ENCODE peak calls at places on chromosomes 11 and 22, in four cellular contexts. One of them, this sample, is unnamed.
A peak's percentile ranks its signal among the peaks of the same experiment; 100 is the strongest.

GRCh38 chr11:76666408-76666807 is 4.1 kb downstream of the LRRC32 start:
- DNase-seq in stimulated activated CD4-positive, alpha-beta T cell treated with anti-CD3 and anti-CD28 coated beads, Interleukin-4, amount 100 ng/mL, for 48 hours: no peak
- DNase-seq in iris pigment epithelial cell: peak; percentile 55
- DNase-seq in neural progenitor cell: peak; percentile 74
- DNase-seq in this sample: no peak

GRCh38 chr11:15223318-15223717 is 108.6 kb downstream of the INSC start:
- DNase-seq in stimulated activated CD4-positive, alpha-beta T cell treated with anti-CD3 and anti-CD28 coated beads, Interleukin-4, amount 100 ng/mL, for 48 hours: no peak
- DNase-seq in iris pigment epithelial cell: peak; percentile 20
- DNase-seq in neural progenitor cell: no peak
- DNase-seq in this sample: no peak

GRCh38 chr11:73551697-73552096 is 46.2 kb downstream of the FAM168A start:
- DNase-seq in neural progenitor cell: no peak
- DNase-seq in stimulated activated CD4-positive, alpha-beta T cell treated with anti-CD3 and anti-CD28 coated beads, Interleukin-4, amount 100 ng/mL, for 48 hours: no peak
- DNase-seq in iris pigment epithelial cell: no peak
- DNase-seq in this sample: no peak

GRCh38 chr11:110531056-110531756 is 101.5 kb downstream of the FDX1 start:
- DNase-seq in iris pigment epithelial cell: no peak
- DNase-seq in neural progenitor cell: no peak
- DNase-seq in stimulated activated CD4-positive, alpha-beta T cell treated with anti-CD3 and anti-CD28 coated beads, Interleukin-4, amount 100 ng/mL, for 48 hours: no peak
- DNase-seq in this sample: no peak

GRCh38 chr11:6864436-6864835 is 1.6 kb downstream of the OR10A2 start:
- DNase-seq in neural progenitor cell: no peak
- DNase-seq in iris pigment epithelial cell: peak; percentile 42
- DNase-seq in stimulated activated CD4-positive, alpha-beta T cell treated with anti-CD3 and anti-CD28 coated beads, Interleukin-4, amount 100 ng/mL, for 48 hours: no peak
- DNase-seq in this sample: no peak

GRCh38 chr11:17439316-17439782 is 37.3 kb downstream of the ABCC8 start:
- DNase-seq in iris pigment epithelial cell: no peak
- DNase-seq in stimulated activated CD4-positive, alpha-beta T cell treated with anti-CD3 and anti-CD28 coated beads, Interleukin-4, amount 100 ng/mL, for 48 hours: no peak
- DNase-seq in neural progenitor cell: no peak
- DNase-seq in this sample: no peak

GRCh38 chr11:120132645-120133185 is 5.2 kb downstream of the TRIM29 start:
- DNase-seq in neural progenitor cell: no peak
- DNase-seq in stimulated activated CD4-positive, alpha-beta T cell treated with anti-CD3 and anti-CD28 coated beads, Interleukin-4, amount 100 ng/mL, for 48 hours: no peak
- DNase-seq in iris pigment epithelial cell: no peak
- DNase-seq in this sample: no peak

GRCh38 chr11:630871-631270 is 3.9 kb upstream of the SCT start:
- DNase-seq in neural progenitor cell: no peak
- DNase-seq in stimulated activated CD4-positive, alpha-beta T cell treated with anti-CD3 and anti-CD28 coated beads, Interleukin-4, amount 100 ng/mL, for 48 hours: no peak
- DNase-seq in iris pigment epithelial cell: no peak
- DNase-seq in this sample: no peak

GRCh38 chr11:131771471-131771870 is 401.1 kb downstream of the NTM start:
- DNase-seq in neural progenitor cell: no peak
- DNase-seq in iris pigment epithelial cell: no peak
- DNase-seq in stimulated activated CD4-positive, alpha-beta T cell treated with anti-CD3 and anti-CD28 coated beads, Interleukin-4, amount 100 ng/mL, for 48 hours: no peak
- DNase-seq in this sample: no peak

GRCh38 chr11:61654397-61654829 is 25.8 kb upstream of the DAGLA start:
- DNase-seq in iris pigment epithelial cell: no peak
- DNase-seq in neural progenitor cell: no peak
- DNase-seq in stimulated activated CD4-positive, alpha-beta T cell treated with anti-CD3 and anti-CD28 coated beads, Interleukin-4, amount 100 ng/mL, for 48 hours: no peak
- DNase-seq in this sample: no peak

GRCh38 chr11:116239247-116239646 is 533.5 kb downstream of the BUD13 start:
- DNase-seq in neural progenitor cell: no peak
- DNase-seq in stimulated activated CD4-positive, alpha-beta T cell treated with anti-CD3 and anti-CD28 coated beads, Interleukin-4, amount 100 ng/mL, for 48 hours: no peak
- DNase-seq in iris pigment epithelial cell: no peak
- DNase-seq in this sample: no peak

GRCh38 chr11:34342008-34342533 is 15.7 kb downstream of the ABTB2 start:
- DNase-seq in neural progenitor cell: peak; percentile 41
- DNase-seq in iris pigment epithelial cell: no peak
- DNase-seq in stimulated activated CD4-positive, alpha-beta T cell treated with anti-CD3 and anti-CD28 coated beads, Interleukin-4, amount 100 ng/mL, for 48 hours: no peak
- DNase-seq in this sample: no peak

GRCh38 chr22:27474711-27475547 is 326.6 kb downstream of the MN1 start:
- DNase-seq in neural progenitor cell: no peak
- DNase-seq in stimulated activated CD4-positive, alpha-beta T cell treated with anti-CD3 and anti-CD28 coated beads, Interleukin-4, amount 100 ng/mL, for 48 hours: no peak
- DNase-seq in iris pigment epithelial cell: peak; percentile 96
- DNase-seq in this sample: no peak

GRCh38 chr11:962743-963142 is 37.1 kb downstream of the AP2A2 start:
- DNase-seq in iris pigment epithelial cell: no peak
- DNase-seq in neural progenitor cell: no peak
- DNase-seq in stimulated activated CD4-positive, alpha-beta T cell treated with anti-CD3 and anti-CD28 coated beads, Interleukin-4, amount 100 ng/mL, for 48 hours: no peak
- DNase-seq in this sample: no peak

GRCh38 chr11:70618471-70619101 is 220.3 kb downstream of the CTTN start:
- DNase-seq in stimulated activated CD4-positive, alpha-beta T cell treated with anti-CD3 and anti-CD28 coated beads, Interleukin-4, amount 100 ng/mL, for 48 hours: no peak
- DNase-seq in iris pigment epithelial cell: no peak
- DNase-seq in neural progenitor cell: peak; percentile 44
- DNase-seq in this sample: no peak

GRCh38 chr11:75795276-75796090 is 19.5 kb upstream of the UVRAG start:
- DNase-seq in iris pigment epithelial cell: no peak
- DNase-seq in neural progenitor cell: no peak
- DNase-seq in stimulated activated CD4-positive, alpha-beta T cell treated with anti-CD3 and anti-CD28 coated beads, Interleukin-4, amount 100 ng/mL, for 48 hours: no peak
- DNase-seq in this sample: no peak

GRCh38 chr11:9461760-9462134 is 935 bp downstream of the ZNF143 start:
- DNase-seq in stimulated activated CD4-positive, alpha-beta T cell treated with anti-CD3 and anti-CD28 coated beads, Interleukin-4, amount 100 ng/mL, for 48 hours: no peak
- DNase-seq in neural progenitor cell: no peak
- DNase-seq in iris pigment epithelial cell: peak; percentile 23
- DNase-seq in this sample: no peak

GRCh38 chr11:60905047-60905446 is 1.3 kb downstream of the PRPF19 start:
- DNase-seq in neural progenitor cell: no peak
- DNase-seq in iris pigment epithelial cell: no peak
- DNase-seq in stimulated activated CD4-positive, alpha-beta T cell treated with anti-CD3 and anti-CD28 coated beads, Interleukin-4, amount 100 ng/mL, for 48 hours: no peak
- DNase-seq in this sample: no peak

GRCh38 chr11:22625448-22626287 is at the start of gene FANCF:
- DNase-seq in neural progenitor cell: peak; percentile 95
- DNase-seq in stimulated activated CD4-positive, alpha-beta T cell treated with anti-CD3 and anti-CD28 coated beads, Interleukin-4, amount 100 ng/mL, for 48 hours: peak; percentile 83
- DNase-seq in iris pigment epithelial cell: peak; percentile 99
- DNase-seq in this sample: peak; percentile 82

GRCh38 chr22:26406118-26406517 is 22.9 kb upstream of the ASPHD2 start:
- DNase-seq in stimulated activated CD4-positive, alpha-beta T cell treated with anti-CD3 and anti-CD28 coated beads, Interleukin-4, amount 100 ng/mL, for 48 hours: no peak
- DNase-seq in iris pigment epithelial cell: peak; percentile 7
- DNase-seq in neural progenitor cell: no peak
- DNase-seq in this sample: no peak

GRCh38 chr11:103714246-103714645 is 322.2 kb upstream of the DDI1 start:
- DNase-seq in iris pigment epithelial cell: peak; percentile 63
- DNase-seq in neural progenitor cell: no peak
- DNase-seq in stimulated activated CD4-positive, alpha-beta T cell treated with anti-CD3 and anti-CD28 coated beads, Interleukin-4, amount 100 ng/mL, for 48 hours: no peak
- DNase-seq in this sample: no peak

GRCh38 chr22:44620841-44621382 is 81.1 kb upstream of the PRR5 start:
- DNase-seq in stimulated activated CD4-positive, alpha-beta T cell treated with anti-CD3 and anti-CD28 coated beads, Interleukin-4, amount 100 ng/mL, for 48 hours: no peak
- DNase-seq in neural progenitor cell: no peak
- DNase-seq in iris pigment epithelial cell: no peak
- DNase-seq in this sample: no peak

GRCh38 chr11:33967451-33967850 is 75.6 kb upstream of the LMO2 start:
- DNase-seq in neural progenitor cell: no peak
- DNase-seq in stimulated activated CD4-positive, alpha-beta T cell treated with anti-CD3 and anti-CD28 coated beads, Interleukin-4, amount 100 ng/mL, for 48 hours: no peak
- DNase-seq in iris pigment epithelial cell: no peak
- DNase-seq in this sample: no peak

GRCh38 chr22:27238935-27239510 is 562.5 kb downstream of the MN1 start:
- DNase-seq in iris pigment epithelial cell: peak; percentile 99
- DNase-seq in stimulated activated CD4-positive, alpha-beta T cell treated with anti-CD3 and anti-CD28 coated beads, Interleukin-4, amount 100 ng/mL, for 48 hours: no peak
- DNase-seq in neural progenitor cell: no peak
- DNase-seq in this sample: no peak

GRCh38 chr11:66953431-66953833 is 4.8 kb downstream of the PC start:
- DNase-seq in iris pigment epithelial cell: no peak
- DNase-seq in stimulated activated CD4-positive, alpha-beta T cell treated with anti-CD3 and anti-CD28 coated beads, Interleukin-4, amount 100 ng/mL, for 48 hours: no peak
- DNase-seq in neural progenitor cell: no peak
- DNase-seq in this sample: no peak

GRCh38 chr11:67056640-67057409 is at the start of gene RHOD:
- DNase-seq in neural progenitor cell: peak; percentile 82
- DNase-seq in stimulated activated CD4-positive, alpha-beta T cell treated with anti-CD3 and anti-CD28 coated beads, Interleukin-4, amount 100 ng/mL, for 48 hours: no peak
- DNase-seq in iris pigment epithelial cell: no peak
- DNase-seq in this sample: peak; percentile 5

GRCh38 chr11:1852885-1853284 is at the start of gene LSP1:
- DNase-seq in neural progenitor cell: no peak
- DNase-seq in iris pigment epithelial cell: no peak
- DNase-seq in stimulated activated CD4-positive, alpha-beta T cell treated with anti-CD3 and anti-CD28 coated beads, Interleukin-4, amount 100 ng/mL, for 48 hours: peak; percentile 57
- DNase-seq in this sample: peak; percentile 75

GRCh38 chr11:70509476-70509875 is 111.1 kb downstream of the CTTN start:
- DNase-seq in stimulated activated CD4-positive, alpha-beta T cell treated with anti-CD3 and anti-CD28 coated beads, Interleukin-4, amount 100 ng/mL, for 48 hours: no peak
- DNase-seq in iris pigment epithelial cell: no peak
- DNase-seq in neural progenitor cell: peak; percentile 70
- DNase-seq in this sample: no peak